ENCODE peak calls at places on chromosomes 16 and 17, in seven cellular contexts. C is RWPE1; J is upper lobe of right lung; S is CD4-positive, CD25-positive, alpha-beta regulatory T cell; V is lower leg skin; F is naive thymus-derived CD8-positive, alpha-beta T cell; Z is ascending aorta. I is an unnamed sample.
A peak's percentile ranks its signal among the peaks of the same experiment; 100 is the strongest.

GRCh38 chr17:47816947-47817346 is 4.6 kb downstream of the OSBPL7 start:
- DNase-seq in Z (no peak), J (peak; percentile 41), C (no peak), F (no peak), S (no peak), V (no peak), I (no peak)

GRCh38 chr17:74861554-74862107 is 1.9 kb upstream of the GRIN2C start:
- DNase-seq in F (no peak), V (no peak), Z (no peak), S (no peak), J (no peak), C (no peak), I (no peak)

GRCh38 chr17:77420804-77421634 is 280.2 kb downstream of the SEC14L1 start:
- DNase-seq in C (peak; percentile 68), Z (no peak), S (no peak), J (no peak), F (peak; percentile 52), V (no peak), I (no peak)

GRCh38 chr17:27082023-27082774 is 211.7 kb upstream of the WSB1 start:
- DNase-seq in V (peak; percentile 64), S (no peak), F (no peak), J (no peak), C (no peak), Z (no peak), I (no peak)

GRCh38 chr17:38729886-38730525 is at the start of gene CISD3:
- DNase-seq in Z (no peak), F (peak; percentile 85), V (peak; percentile 95), S (peak; percentile 83), C (peak; percentile 83), J (peak; percentile 95), I (peak; percentile 76)

GRCh38 chr17:28612936-28613872 is 781 bp downstream of the RSKR start:
- DNase-seq in C (no peak), J (no peak), S (peak; percentile 18), F (no peak), V (no peak), Z (no peak), I (no peak)

GRCh38 chr17:77594416-77595209 is 363.9 kb upstream of the TNRC6C start:
- DNase-seq in V (peak; percentile 77), S (no peak), J (peak; percentile 26), C (no peak), F (no peak), Z (no peak), I (no peak)

GRCh38 chr17:73508931-73509605 is 135.2 kb downstream of the SDK2 start:
- DNase-seq in F (no peak), Z (no peak), S (no peak), V (no peak), J (no peak), C (no peak), I (no peak)

GRCh38 chr16:11022002-11022401 is 77.6 kb downstream of the CLEC16A start:
- DNase-seq in C (no peak), V (peak; percentile 67), J (no peak), S (no peak), F (no peak), Z (no peak), I (no peak)

GRCh38 chr16:3467920-3468319 is 24.4 kb downstream of the NAA60 start:
- DNase-seq in V (no peak), C (no peak), S (no peak), J (no peak), Z (no peak), F (no peak), I (no peak)

GRCh38 chr16:27098366-27099050 is 31.8 kb downstream of the C16orf82 start:
- DNase-seq in Z (no peak), C (no peak), S (no peak), V (peak; percentile 36), F (no peak), J (no peak), I (peak; percentile 53)

GRCh38 chr16:2370725-2371124 is 30.2 kb upstream of the ABCA3 start:
- DNase-seq in Z (no peak), V (no peak), S (no peak), J (no peak), C (no peak), F (no peak), I (no peak)

GRCh38 chr17:78965369-78965982 is 14.2 kb downstream of the LGALS3BP start:
- DNase-seq in S (no peak), J (no peak), Z (no peak), F (no peak), C (no peak), V (no peak), I (no peak)

GRCh38 chr16:87434146-87434667 is 42.1 kb downstream of the MAP1LC3B start:
- DNase-seq in V (no peak), J (no peak), C (no peak), S (no peak), Z (no peak), F (no peak), I (no peak)

GRCh38 chr17:57955183-57955952 is at the start of gene CUEDC1:
- DNase-seq in S (peak; percentile 37), V (peak; percentile 94), Z (no peak), F (peak; percentile 53), J (peak; percentile 94), C (peak; percentile 71), I (no peak)

GRCh38 chr17:79790805-79791353 is 6.0 kb downstream of the CBX8 start:
- DNase-seq in C (no peak), F (no peak), J (no peak), V (no peak), S (no peak), Z (no peak), I (no peak)

GRCh38 chr17:46979023-46979870 is at the start of gene RPRML:
- DNase-seq in V (no peak), J (no peak), C (peak; percentile 8), Z (no peak), S (no peak), F (peak; percentile 23), I (no peak)

GRCh38 chr17:37825851-37826250 is 81.0 kb upstream of the HNF1B start:
- DNase-seq in S (no peak), V (peak; percentile 15), Z (no peak), F (no peak), C (no peak), J (no peak), I (no peak)

GRCh38 chr16:5298202-5298601 is 200.6 kb upstream of the EEF2KMT start:
- DNase-seq in S (no peak), C (no peak), J (no peak), F (no peak), Z (no peak), V (no peak), I (no peak)

GRCh38 chr17:17508641-17509591 is 12.7 kb upstream of the RASD1 start:
- DNase-seq in J (peak; percentile 43), C (no peak), S (no peak), V (no peak), F (no peak), Z (no peak), I (no peak)

GRCh38 chr17:29933379-29933778 is 3.4 kb upstream of the SSH2 start:
- DNase-seq in F (no peak), C (no peak), S (no peak), J (no peak), V (no peak), Z (no peak), I (no peak)

GRCh38 chr17:17467720-17468119 is 9.1 kb upstream of the MED9 start:
- DNase-seq in F (no peak), V (no peak), J (no peak), C (no peak), S (no peak), Z (no peak), I (no peak)

GRCh38 chr17:50899559-50900319 is 33.6 kb upstream of the TOB1 start:
- DNase-seq in F (no peak), Z (no peak), S (no peak), J (no peak), V (no peak), C (no peak), I (no peak)

GRCh38 chr16:67936124-67936875 is at the start of gene PSMB10:
- DNase-seq in J (peak; percentile 78), S (no peak), C (peak; percentile 51), Z (no peak), V (peak; percentile 93), F (peak; percentile 46), I (no peak)

GRCh38 chr16:66948034-66948821 is 12.8 kb upstream of the CES3 start:
- DNase-seq in V (no peak), F (no peak), C (peak; percentile 62), J (no peak), S (no peak), Z (no peak), I (no peak)

GRCh38 chr16:82862057-82862456 is 235.3 kb downstream of the CDH13 start:
- DNase-seq in J (no peak), V (no peak), F (no peak), C (no peak), S (no peak), Z (no peak), I (no peak)

GRCh38 chr16:21946889-21947635 is 6.1 kb upstream of the UQCRC2 start:
- DNase-seq in Z (no peak), F (no peak), S (no peak), V (no peak), C (no peak), J (no peak), I (no peak)

GRCh38 chr16:9913604-9914330 is 268.5 kb downstream of the GRIN2A start:
- DNase-seq in F (no peak), S (no peak), Z (no peak), V (no peak), J (no peak), C (no peak), I (no peak)